ENCODE peak calls at places on chromosomes 7 and 10, in nine cellular contexts. E is right lobe of liver; V is heart right ventricle; W is thoracic aorta; N is stimulated activated naive CD8-positive, alpha-beta T cell treated with anti-CD3 and anti-CD28 coated beads, Interleukin-15, amount 100 ng/mL, for 72 hours; K is PC-3; I is left lung; D is CD8-positive, alpha-beta T cell; J is activated B cell treated with CpG ODN at 0.5 μM for 24 hours. G is an unnamed sample.

GRCh38 chr10:49135575-49136313 is 1.9 kb upstream of the FAM170B start:
- ATAC-seq in E (peak; percentile 24), V (peak; percentile 39), W (peak; percentile 67), N (no peak), K (no peak), I (peak; percentile 21), D (peak; percentile 20), J (peak; percentile 82), G (peak; percentile 90)

GRCh38 chr10:17684537-17684936 is 40.6 kb downstream of the STAM start:
- ATAC-seq in E (no peak), V (no peak), W (no peak), N (peak; percentile 65), K (no peak), I (no peak), D (no peak), J (no peak), G (peak; percentile 53)

GRCh38 chr10:112519129-112519761 is 72.2 kb downstream of the VTI1A start:
- ATAC-seq in E (no peak), V (no peak), W (no peak), N (peak; percentile 100), K (peak; percentile 79), I (no peak), D (no peak), J (no peak), G (peak; percentile 51)

GRCh38 chr7:117193564-117193963 is 129.3 kb downstream of the WNT2 start:
- ATAC-seq in E (no peak), V (no peak), W (no peak), N (no peak), K (no peak), I (no peak), D (no peak), J (no peak), G (no peak)

GRCh38 chr10:71467569-71468362 is 71.0 kb downstream of the CDH23 start:
- ATAC-seq in E (no peak), V (no peak), W (no peak), N (no peak), K (no peak), I (no peak), D (no peak), J (no peak), G (no peak)

GRCh38 chr7:29255199-29255838 is 60.7 kb downstream of the CHN2 start:
- ATAC-seq in E (peak; percentile 44), V (peak; percentile 36), W (no peak), N (no peak), K (peak; percentile 90), I (no peak), D (no peak), J (no peak), G (peak; percentile 27)

GRCh38 chr7:154647625-154648024 is 355.3 kb downstream of the PAXIP1 start:
- ATAC-seq in E (no peak), V (no peak), W (no peak), N (no peak), K (no peak), I (no peak), D (no peak), J (no peak), G (no peak)

GRCh38 chr10:92377962-92378361 is 87.0 kb downstream of the MARCHF5 start:
- ATAC-seq in E (no peak), V (no peak), W (no peak), N (no peak), K (no peak), I (no peak), D (no peak), J (no peak), G (no peak)

GRCh38 chr10:97228775-97229157 is 43.0 kb upstream of the SLIT1 start:
- ATAC-seq in E (peak; percentile 70), V (no peak), W (no peak), N (no peak), K (no peak), I (no peak), D (no peak), J (no peak), G (no peak)

GRCh38 chr10:86632009-86632800 is 22.1 kb upstream of the OPN4 start:
- ATAC-seq in E (peak; percentile 82), V (peak; percentile 85), W (no peak), N (peak; percentile 49), K (no peak), I (peak; percentile 85), D (no peak), J (no peak), G (peak; percentile 24)

GRCh38 chr7:7920481-7920880 is 48.1 kb upstream of the GLCCI1 start:
- ATAC-seq in E (peak; percentile 71), V (no peak), W (no peak), N (peak; percentile 97), K (no peak), I (peak; percentile 36), D (peak; percentile 57), J (peak; percentile 92), G (peak; percentile 92)

GRCh38 chr7:4694653-4695335 is 12.7 kb downstream of the FOXK1 start:
- ATAC-seq in E (no peak), V (peak; percentile 92), W (no peak), N (no peak), K (no peak), I (peak; percentile 55), D (no peak), J (no peak), G (no peak)

GRCh38 chr7:116653204-116653603 is 18.8 kb upstream of the MET start:
- ATAC-seq in E (no peak), V (peak; percentile 97), W (peak; percentile 88), N (peak; percentile 53), K (peak; percentile 99), I (peak; percentile 99), D (no peak), J (no peak), G (peak; percentile 47)

GRCh38 chr7:46440186-46440585 is 519.1 kb upstream of the IGFBP3 start:
- ATAC-seq in E (peak; percentile 50), V (no peak), W (no peak), N (no peak), K (no peak), I (no peak), D (no peak), J (no peak), G (no peak)

GRCh38 chr10:3537518-3537917 is 247.5 kb downstream of the KLF6 start:
- ATAC-seq in E (no peak), V (no peak), W (no peak), N (no peak), K (no peak), I (no peak), D (no peak), J (no peak), G (no peak)

GRCh38 chr10:2791774-2792443 is 275.4 kb upstream of the PFKP start:
- ATAC-seq in E (no peak), V (no peak), W (no peak), N (peak; percentile 99), K (no peak), I (no peak), D (no peak), J (no peak), G (peak; percentile 67)

GRCh38 chr7:69232445-69233376 is 365.6 kb upstream of the AUTS2 start:
- ATAC-seq in E (peak; percentile 85), V (no peak), W (no peak), N (no peak), K (no peak), I (peak; percentile 73), D (no peak), J (no peak), G (no peak)

GRCh38 chr10:88886557-88886956 is 6.5 kb downstream of the STAMBPL1 start:
- ATAC-seq in E (no peak), V (no peak), W (no peak), N (peak; percentile 92), K (no peak), I (no peak), D (no peak), J (peak; percentile 90), G (peak; percentile 86)

GRCh38 chr10:23067939-23068775 is 27.2 kb upstream of the MSRB2 start:
- ATAC-seq in E (peak; percentile 77), V (peak; percentile 70), W (peak; percentile 47), N (peak; percentile 77), K (peak; percentile 96), I (peak; percentile 88), D (peak; percentile 48), J (peak; percentile 58), G (peak; percentile 49)

GRCh38 chr10:58810751-58811150 is 298.1 kb downstream of the BICC1 start:
- ATAC-seq in E (no peak), V (no peak), W (no peak), N (no peak), K (no peak), I (no peak), D (no peak), J (no peak), G (no peak)